ENCODE peak calls at places on chromosomes 13 and 19, in ten cellular contexts. D is fibroblast of lung; L is heart left ventricle; P is Caco-2; B is psoas muscle; K is thoracic aorta; V is H7; S is aorta; C is effector memory CD4-positive, alpha-beta T cell; F is right atrium auricular region. Q is an unnamed sample.

GRCh38 chr13:33694546-33694945 is 123.4 kb upstream of the RFC3 start:
- DNase-seq in F (no peak), V (no peak), L (no peak), B (no peak), C (no peak), S (no peak), D (no peak), P (no peak), K (no peak), Q (no peak)

GRCh38 chr13:110289661-110290060 is 17.3 kb downstream of the COL4A1 start:
- DNase-seq in C (no peak), B (no peak), V (no peak), L (no peak), F (no peak), K (no peak), S (no peak), D (no peak), P (no peak), Q (no peak)

GRCh38 chr19:372306-372890 is 27.8 kb upstream of the MIER2 start:
- DNase-seq in C (no peak), S (peak), K (no peak), V (no peak), P (no peak), L (peak), D (peak), F (no peak), B (peak), Q (peak)

GRCh38 chr19:14479985-14480694 is 5.0 kb upstream of the PTGER1 start:
- DNase-seq in F (no peak), P (peak), D (peak), S (no peak), B (no peak), V (peak), L (no peak), C (peak), K (no peak), Q (peak)

GRCh38 chr19:42516771-42517170 is 11.5 kb downstream of the CEACAM1 start:
- DNase-seq in P (no peak), V (no peak), L (no peak), K (no peak), F (no peak), D (no peak), C (no peak), B (no peak), S (no peak), Q (no peak)

GRCh38 chr13:26323127-26323526 is 69.2 kb downstream of the CDK8 start:
- DNase-seq in L (no peak), V (no peak), S (no peak), C (no peak), D (no peak), F (no peak), K (no peak), B (no peak), P (no peak), Q (no peak)

GRCh38 chr19:23377276-23377675 is 18.0 kb downstream of the ZNF91 start:
- DNase-seq in S (no peak), K (no peak), F (no peak), C (no peak), B (no peak), D (no peak), V (no peak), L (no peak), P (no peak), Q (no peak)

GRCh38 chr13:34941835-34942731 is at the start of gene NBEA:
- DNase-seq in C (peak), S (peak), P (peak), K (peak), V (peak), L (peak), D (peak), F (peak), B (peak), Q (peak)

GRCh38 chr19:54952591-54953344 is 5.4 kb upstream of the NLRP7 start:
- DNase-seq in S (no peak), B (no peak), L (no peak), K (no peak), V (no peak), F (no peak), D (no peak), C (no peak), P (peak), Q (peak)

GRCh38 chr13:42992585-42993122 is 613 bp upstream of the EPSTI1 start:
- DNase-seq in K (no peak), F (no peak), L (no peak), V (no peak), S (no peak), C (no peak), D (no peak), B (no peak), P (no peak), Q (no peak)

GRCh38 chr19:58385313-58386165 is 1.5 kb upstream of the RPS5 start:
- DNase-seq in B (peak), L (no peak), C (no peak), P (no peak), F (no peak), V (no peak), D (no peak), S (no peak), K (no peak), Q (no peak)

GRCh38 chr19:18878058-18878797 is 17.7 kb downstream of the CERS1 start:
- DNase-seq in S (no peak), L (no peak), F (no peak), P (no peak), C (no peak), K (no peak), B (no peak), V (no peak), D (no peak), Q (no peak)

GRCh38 chr13:50529154-50529882 is 314.2 kb downstream of the DLEU7 start:
- DNase-seq in S (peak), P (no peak), F (peak), V (no peak), K (peak), D (peak), L (peak), C (no peak), B (peak), Q (peak)

GRCh38 chr13:97369269-97369893 is 64.6 kb upstream of the RAP2A start:
- DNase-seq in D (peak), S (no peak), P (no peak), B (no peak), K (no peak), F (no peak), V (no peak), C (no peak), L (no peak), Q (no peak)

GRCh38 chr13:61954092-61954491 is 538.4 kb upstream of the PCDH20 start:
- DNase-seq in L (no peak), C (no peak), B (no peak), S (no peak), F (no peak), K (no peak), V (peak), D (peak), P (peak), Q (no peak)

GRCh38 chr13:83883061-83883523 is 818 bp upstream of the SLITRK1 start:
- DNase-seq in D (no peak), C (no peak), F (no peak), K (no peak), P (no peak), S (no peak), V (peak), L (no peak), B (no peak), Q (no peak)

GRCh38 chr19:33214621-33215020 is 11.0 kb downstream of the SLC7A10 start:
- DNase-seq in B (peak), V (peak), P (peak), L (no peak), C (no peak), D (peak), S (no peak), K (no peak), F (no peak), Q (no peak)

GRCh38 chr19:27793128-27793643 is 1419.8 kb downstream of the UQCRFS1 start:
- DNase-seq in F (peak), D (peak), P (peak), L (peak), V (peak), B (peak), S (peak), K (peak), C (peak), Q (peak)

GRCh38 chr19:44685877-44686276 is 13.1 kb upstream of the CEACAM16 start:
- DNase-seq in B (no peak), P (no peak), D (peak), K (no peak), S (no peak), C (no peak), F (no peak), V (no peak), L (no peak), Q (no peak)

GRCh38 chr13:78680064-78680463 is 21.1 kb upstream of the OBI1 start:
- DNase-seq in B (no peak), V (no peak), K (no peak), F (no peak), L (no peak), C (no peak), P (no peak), D (no peak), S (no peak), Q (no peak)

GRCh38 chr19:19410553-19411550 is 5.4 kb downstream of the GATAD2A start:
- DNase-seq in S (no peak), F (no peak), C (no peak), K (no peak), B (no peak), V (no peak), L (no peak), P (no peak), D (no peak), Q (no peak)

GRCh38 chr19:13880059-13880672 is 3.2 kb downstream of the NANOS3 start:
- DNase-seq in L (peak), D (peak), B (peak), S (peak), P (peak), K (peak), F (peak), V (peak), C (peak), Q (peak)

GRCh38 chr19:53898166-53898565 is 10.9 kb upstream of the CACNG7 start:
- DNase-seq in B (peak), K (no peak), P (no peak), C (no peak), D (no peak), V (no peak), L (no peak), S (no peak), F (no peak), Q (no peak)

GRCh38 chr13:26914624-26915023 is 154.0 kb upstream of the GPR12 start:
- DNase-seq in S (no peak), B (no peak), L (no peak), K (no peak), C (no peak), P (no peak), V (no peak), D (peak), F (no peak), Q (no peak)

GRCh38 chr19:30564551-30565011 is 192.4 kb downstream of the ZNF536 start:
- DNase-seq in L (no peak), K (no peak), V (peak), S (no peak), F (no peak), D (no peak), C (no peak), B (no peak), P (no peak), Q (no peak)

GRCh38 chr13:65966991-65967451 is 1263.1 kb downstream of the PCDH9 start:
- DNase-seq in B (no peak), F (no peak), L (no peak), K (no peak), D (peak), P (peak), S (no peak), V (peak), C (no peak), Q (no peak)

GRCh38 chr13:113976711-113977684 is 3.1 kb upstream of the C13orf46 start:
- DNase-seq in F (no peak), B (peak), P (peak), L (peak), S (peak), V (peak), K (peak), D (peak), C (no peak), Q (peak)

GRCh38 chr19:49636230-49636932 is 3.6 kb downstream of the RRAS start:
- DNase-seq in D (no peak), F (no peak), V (no peak), K (no peak), B (no peak), C (no peak), S (no peak), P (no peak), L (no peak), Q (no peak)

GRCh38 chr19:54517483-54517882 is 14.9 kb downstream of the LAIR2 start:
- DNase-seq in S (peak), L (peak), F (no peak), P (peak), D (peak), C (no peak), V (peak), B (no peak), K (no peak), Q (no peak)

GRCh38 chr19:6464070-6464873 is at the start of gene CRB3:
- DNase-seq in L (no peak), F (no peak), P (peak), K (no peak), V (peak), C (peak), S (no peak), D (no peak), B (no peak), Q (no peak)
- H3K4me3 ChIP-seq in L (no peak), F (no peak), P (peak), K (no peak), V (peak), C (peak), S (no peak), D (no peak), B (no peak), Q (no peak)

GRCh38 chr19:39833160-39833463 is 850 bp downstream of the DYRK1B start:
- DNase-seq in F (no peak), D (no peak), B (no peak), S (no peak), K (no peak), L (no peak), P (no peak), V (no peak), C (no peak), Q (no peak)
- H3K4me3 ChIP-seq in F (peak), D (peak), B (peak), S (peak), K (peak), L (peak), P (no peak), V (peak), C (peak), Q (peak)

DNA sequence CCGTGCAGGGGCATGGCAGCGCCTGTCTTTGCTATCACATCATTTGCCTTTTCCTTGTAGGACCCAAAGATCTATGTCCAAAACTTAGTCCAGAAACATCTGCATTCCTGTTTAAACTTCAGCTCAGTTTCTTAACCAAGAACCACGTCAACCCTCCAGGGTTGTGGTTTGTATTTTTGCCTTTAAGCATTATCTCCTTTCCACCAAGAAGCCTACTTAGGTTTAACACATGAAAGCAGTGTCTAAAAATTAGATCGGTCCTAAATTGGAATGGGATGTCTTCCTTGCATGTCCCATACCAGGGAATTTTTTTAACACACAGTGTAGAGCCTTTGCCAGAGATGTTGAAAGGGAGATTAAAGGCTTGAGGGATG is 38.8 kb downstream of the DHRS12 start:
- DNase-seq in B (no peak), C (no peak), K (no peak), L (no peak), D (peak), P (no peak), F (no peak), V (no peak), S (no peak), Q (no peak)
- H3K4me3 ChIP-seq in B (no peak), C (peak), K (peak), L (no peak), D (peak), P (no peak), F (no peak), V (no peak), S (no peak), Q (no peak)

GRCh38 chr13:100266026-100266425 is 177.1 kb downstream of the PCCA start:
- DNase-seq in S (no peak), B (no peak), K (no peak), C (no peak), L (no peak), F (no peak), P (no peak), V (no peak), D (no peak), Q (no peak)
- H3K4me3 ChIP-seq in S (no peak), B (no peak), K (no peak), C (no peak), L (no peak), F (no peak), P (no peak), V (no peak), D (no peak), Q (no peak)

GRCh38 chr13:27918918-27919255 is 913 bp upstream of the PDX1 start:
- DNase-seq in K (no peak), D (no peak), S (no peak), V (peak), F (no peak), P (no peak), B (no peak), L (no peak), C (no peak), Q (no peak)

GRCh38 chr13:27918041-27918917 is 1.5 kb upstream of the PDX1 start:
- DNase-seq in D (no peak), C (no peak), B (no peak), S (no peak), F (no peak), P (peak), V (peak), L (no peak), K (no peak), Q (no peak)

GRCh38 chr13:27920677-27921420 is 1.0 kb downstream of the PDX1 start:
- DNase-seq in F (no peak), D (peak), K (no peak), B (no peak), C (no peak), S (no peak), V (peak), P (peak), L (no peak), Q (no peak)

GRCh38 chr13:27919934-27920676 is at the start of gene PDX1:
- DNase-seq in D (no peak), V (peak), F (no peak), P (peak), B (no peak), K (no peak), L (no peak), C (no peak), S (no peak), Q (no peak)

DNA sequence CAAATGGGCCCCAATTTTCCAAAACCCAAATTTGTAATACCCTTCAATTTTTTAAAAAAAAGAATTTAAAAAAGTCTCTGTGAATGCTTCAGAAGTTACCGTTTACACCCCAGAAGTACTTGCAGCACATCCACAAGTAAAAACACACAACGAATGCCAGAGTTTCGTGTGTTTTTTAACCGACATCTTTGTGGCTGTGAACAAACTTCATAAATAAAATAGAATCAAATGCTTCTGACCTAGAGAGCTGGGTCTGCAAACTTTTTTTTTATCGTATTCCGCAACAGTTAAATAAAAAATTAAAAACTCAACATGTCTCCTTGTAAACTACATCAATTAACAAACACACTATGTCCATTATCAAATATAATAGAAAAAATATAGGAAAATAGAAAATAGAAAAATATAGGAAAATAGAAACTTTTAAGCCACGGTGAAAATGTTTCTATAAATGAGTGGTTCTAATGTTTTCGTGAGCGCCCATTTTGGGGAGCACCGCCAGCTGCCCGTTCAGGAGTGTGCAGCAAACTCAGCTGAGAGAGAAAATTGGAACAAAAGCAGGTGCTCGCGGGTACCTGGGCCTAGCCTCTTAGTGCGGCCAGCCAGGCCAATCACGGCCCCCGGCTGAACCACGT is 384 bp upstream of the PDX1 start:
- DNase-seq in P (no peak), S (no peak), K (no peak), L (no peak), D (no peak), C (no peak), B (no peak), F (no peak), V (peak), Q (no peak)
- H3K4me3 ChIP-seq in P (peak), S (peak), K (peak), L (peak), D (no peak), C (peak), B (peak), F (no peak), V (no peak), Q (peak)

GRCh38 chr19:1568320-1569019 is at the start of gene MEX3D:
- DNase-seq in B (peak), F (peak), L (peak), P (peak), V (peak), K (no peak), S (peak), C (peak), D (peak), Q (peak)
- H3K4me3 ChIP-seq in B (peak), F (peak), L (peak), P (peak), V (peak), K (peak), S (peak), C (peak), D (peak), Q (peak)

DNA sequence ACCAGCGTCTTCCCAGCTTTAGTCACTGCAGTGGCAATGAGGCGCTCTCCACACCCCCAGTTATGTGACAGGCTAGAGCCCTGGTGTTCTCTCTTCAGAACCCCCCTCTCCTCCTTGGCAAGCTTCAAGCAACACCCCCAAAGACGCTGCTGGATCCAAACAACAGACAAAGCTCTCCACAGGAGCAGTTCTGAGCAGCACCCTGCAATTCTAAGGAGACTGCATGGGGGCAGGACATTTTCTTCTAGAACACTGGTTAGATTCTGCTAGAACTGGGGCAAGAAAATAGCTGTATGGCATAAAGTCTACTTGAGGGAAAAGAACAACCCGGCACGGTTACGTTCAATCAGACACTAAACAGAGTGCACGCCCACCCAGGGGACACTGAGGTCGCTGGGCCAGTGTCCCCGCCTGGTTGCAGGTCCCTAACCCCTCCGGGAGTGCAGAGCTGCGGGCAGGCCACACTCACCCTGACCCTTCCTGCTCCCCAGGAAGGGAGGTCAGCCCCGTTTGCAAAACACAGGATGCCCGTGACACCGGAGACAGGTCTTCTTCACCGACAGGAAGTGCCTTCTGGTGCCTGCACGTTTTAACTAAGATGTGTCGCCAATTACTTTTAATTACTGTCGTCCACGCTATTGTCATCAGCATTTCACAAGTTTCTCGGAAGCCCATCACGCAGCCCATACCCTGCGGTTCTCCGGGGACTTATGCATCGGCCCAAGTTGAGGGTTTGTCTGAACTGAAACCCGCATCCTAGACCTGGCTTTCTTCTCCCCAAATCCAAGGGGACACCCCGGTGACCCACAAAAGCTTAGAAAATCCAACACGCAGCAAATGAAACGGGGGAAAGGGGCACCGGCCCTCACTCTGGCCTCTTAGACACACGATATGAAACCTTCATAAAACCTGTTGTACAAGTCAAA is 943 bp downstream of the GJB6 start:
- DNase-seq in B (no peak), V (peak), D (no peak), L (no peak), K (no peak), F (no peak), P (no peak), S (no peak), C (no peak), Q (no peak)
- H3K4me3 ChIP-seq in B (peak), V (peak), D (no peak), L (peak), K (peak), F (no peak), P (no peak), S (no peak), C (peak), Q (peak)

Q was measured in dorsolateral prefrontal cortex.